ENCODE peak calls at places on chromosome 5, in ten cellular contexts. H, V, W, N, Z, I, X, E, G and A are unnamed samples.

GRCh38 chr5:130168211-130168610 is 263.9 kb downstream of the CHSY3 start:
- DNase-seq in H (no peak), V (no peak), W (no peak), N (no peak), Z (peak), I (no peak), X (no peak), E (no peak), G (no peak), A (no peak)

GRCh38 chr5:58354827-58355226 is 105.1 kb downstream of the PLK2 start:
- DNase-seq in H (no peak), V (peak), W (no peak), N (no peak), Z (no peak), I (no peak), X (no peak), E (no peak), G (no peak), A (no peak)

GRCh38 chr5:129593525-129593924 is 133.4 kb downstream of the ADAMTS19 start:
- DNase-seq in H (no peak), V (no peak), W (no peak), N (no peak), Z (no peak), I (no peak), X (no peak), E (no peak), G (no peak), A (no peak)

GRCh38 chr5:120396186-120396585 is 67.9 kb upstream of the PRR16 start:
- DNase-seq in H (no peak), V (no peak), W (no peak), N (no peak), Z (no peak), I (no peak), X (no peak), E (no peak), G (peak), A (no peak)

GRCh38 chr5:129904102-129904666 is at the start of gene CHSY3:
- DNase-seq in H (peak), V (peak), W (peak), N (peak), Z (peak), I (peak), X (peak), E (peak), G (peak), A (peak)

GRCh38 chr5:82073179-82073578 is 101.4 kb downstream of the ATG10 start:
- DNase-seq in H (no peak), V (no peak), W (no peak), N (no peak), Z (no peak), I (no peak), X (no peak), E (no peak), G (peak), A (no peak)

GRCh38 chr5:127447822-127448221 is 69.6 kb upstream of the PRRC1 start:
- DNase-seq in H (no peak), V (no peak), W (no peak), N (no peak), Z (no peak), I (no peak), X (no peak), E (no peak), G (peak), A (no peak)

GRCh38 chr5:7094626-7095025 is 301.3 kb upstream of the ADCY2 start:
- DNase-seq in H (no peak), V (no peak), W (no peak), N (peak), Z (no peak), I (no peak), X (no peak), E (no peak), G (no peak), A (no peak)

GRCh38 chr5:78514427-78515345 is 133.9 kb downstream of the LHFPL2 start:
- DNase-seq in H (no peak), V (no peak), W (no peak), N (no peak), Z (no peak), I (no peak), X (no peak), E (no peak), G (peak), A (no peak)

GRCh38 chr5:127011961-127012644 is 18.3 kb downstream of the MARCHF3 start:
- DNase-seq in H (no peak), V (no peak), W (no peak), N (no peak), Z (no peak), I (no peak), X (no peak), E (no peak), G (peak), A (no peak)

GRCh38 chr5:132478498-132478855 is 12.1 kb downstream of the IRF1 start:
- DNase-seq in H (no peak), V (no peak), W (no peak), N (no peak), Z (no peak), I (no peak), X (no peak), E (no peak), G (no peak), A (no peak)

GRCh38 chr5:115847290-115847689 is 5.6 kb downstream of the AP3S1 start:
- DNase-seq in H (no peak), V (no peak), W (no peak), N (no peak), Z (no peak), I (no peak), X (no peak), E (no peak), G (no peak), A (no peak)

GRCh38 chr5:110038297-110038997 is 348.7 kb downstream of the MAN2A1 start:
- DNase-seq in H (no peak), V (peak), W (no peak), N (no peak), Z (no peak), I (no peak), X (no peak), E (no peak), G (no peak), A (no peak)

DNA sequence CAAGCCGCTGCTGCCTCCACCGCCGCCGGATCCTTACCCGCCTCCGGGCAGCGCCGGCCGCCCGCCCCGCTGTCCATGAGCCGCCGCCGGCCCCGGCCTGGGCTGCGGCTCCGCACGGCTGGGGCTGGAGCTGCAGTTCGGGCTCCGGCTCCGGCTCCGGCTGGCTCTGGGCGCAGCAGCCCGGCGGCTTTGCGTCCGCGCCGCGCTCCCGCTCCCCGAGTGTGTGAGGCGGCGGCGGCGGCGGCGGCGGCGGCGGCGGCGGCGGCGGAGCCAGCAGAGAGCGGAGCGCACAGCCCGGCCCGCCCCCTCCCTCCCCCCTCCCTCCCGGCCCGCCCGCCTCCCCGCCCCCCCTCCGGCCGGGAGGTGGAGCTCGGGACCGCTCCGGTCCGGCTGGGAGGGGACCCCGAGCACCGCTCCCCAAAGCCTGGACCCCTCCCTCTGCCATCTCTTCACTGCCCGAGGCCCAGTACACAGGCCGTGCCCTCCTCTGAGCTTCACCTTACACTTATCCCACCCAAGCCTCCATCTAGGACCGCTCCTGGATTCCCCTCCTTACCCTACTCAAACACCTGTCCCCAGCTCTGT is at the start of gene PCDH1:
- DNase-seq in H (no peak), V (peak), W (no peak), N (no peak), Z (peak), I (peak), X (no peak), E (peak), G (peak), A (no peak)
- TF ChIP-seq POLR2A in H (no peak), V (no peak), W (no peak), N (no peak), Z (no peak), I (peak), X (peak), E (peak), G (no peak), A (peak)

GRCh38 chr5:1930501-1930879 is 47.8 kb upstream of the IRX4 start:
- DNase-seq in H (no peak), V (no peak), W (no peak), N (no peak), Z (no peak), I (no peak), X (no peak), E (peak), G (no peak), A (no peak)
- H3K4me3 ChIP-seq in H (peak), V (no peak), W (peak), N (no peak), Z (no peak), I (peak), X (peak), E (peak), G (no peak), A (peak)

GRCh38 chr5:97085126-97085786 is 57.2 kb downstream of the LIX1 start:
- DNase-seq in H (no peak), V (no peak), W (no peak), N (no peak), Z (no peak), I (no peak), X (no peak), E (no peak), G (no peak), A (no peak)
- TF ChIP-seq POLR2A in H (no peak), V (no peak), W (no peak), N (no peak), Z (no peak), I (no peak), X (no peak), E (no peak), G (no peak), A (no peak)

GRCh38 chr5:20229286-20230005 is 241.4 kb upstream of the CDH18 start:
- DNase-seq in H (no peak), V (no peak), W (no peak), N (no peak), Z (no peak), I (no peak), X (no peak), E (no peak), G (no peak), A (no peak)

GRCh38 chr5:20224046-20224445 is 236.0 kb upstream of the CDH18 start:
- DNase-seq in H (no peak), V (no peak), W (no peak), N (no peak), Z (no peak), I (no peak), X (no peak), E (no peak), G (no peak), A (no peak)

GRCh38 chr5:20223451-20223850 is 235.5 kb upstream of the CDH18 start:
- DNase-seq in H (no peak), V (no peak), W (no peak), N (no peak), Z (no peak), I (no peak), X (no peak), E (no peak), G (no peak), A (no peak)
- H3K4me3 ChIP-seq in H (no peak), V (no peak), W (no peak), N (no peak), Z (no peak), I (no peak), X (no peak), E (no peak), G (no peak), A (no peak)